ENCODE peak calls at places on chromosomes 13 and 19, in seven cellular contexts. T is hepatocyte; F is stimulated activated CD8-positive, alpha-beta memory T cell treated with anti-CD3 and anti-CD28 coated beads, Interleukin-2, amount 100 ng/mL, for 48 hours; P is cardiac fibroblast; K is ELR; J is M059J; G is stimulated activated CD4-positive, alpha-beta T cell treated with anti-CD3 and anti-CD28 coated beads, Interleukin-2, amount 100 ng/mL, for 24 hours. H is an unnamed sample.

GRCh38 chr19:3095375-3096191 is 1.4 kb downstream of the GNA11 start:
- DNase-seq in G (peak; percentile 50), J (no peak), K (peak; percentile 50), P (no peak), F (no peak), T (peak; percentile 64), H (no peak)

GRCh38 chr13:72952529-72953141 is 106.2 kb upstream of the KLF5 start:
- DNase-seq in G (no peak), F (no peak), P (no peak), T (peak; percentile 10), K (peak; percentile 18), J (no peak), H (no peak)

GRCh38 chr13:77781804-77782203 is 84.3 kb downstream of the SLAIN1 start:
- DNase-seq in F (no peak), J (no peak), K (no peak), G (no peak), T (no peak), P (no peak), H (no peak)

GRCh38 chr19:38395381-38396127 is 7.1 kb downstream of the SPRED3 start:
- DNase-seq in F (no peak), K (no peak), G (peak; percentile 51), J (no peak), P (no peak), T (no peak), H (no peak)

GRCh38 chr13:80516818-80517348 is 176.0 kb upstream of the SPRY2 start:
- DNase-seq in F (no peak), T (no peak), J (no peak), P (no peak), G (no peak), K (no peak), H (no peak)

GRCh38 chr19:14019100-14019499 is 8.8 kb upstream of the RLN3 start:
- DNase-seq in K (no peak), F (no peak), G (no peak), J (no peak), T (no peak), P (no peak), H (no peak)

GRCh38 chr13:76936736-76937135 is 11.6 kb upstream of the ACOD1 start:
- DNase-seq in F (no peak), J (peak; percentile 6), K (peak; percentile 27), P (peak; percentile 48), G (no peak), T (no peak), H (no peak)

GRCh38 chr13:32256243-32256642 is 58.9 kb downstream of the ZAR1L start:
- DNase-seq in G (no peak), K (no peak), F (no peak), T (no peak), P (no peak), J (no peak), H (no peak)

GRCh38 chr13:71255633-71256032 is 611.4 kb downstream of the DACH1 start:
- DNase-seq in J (no peak), G (no peak), K (peak; percentile 31), T (no peak), F (no peak), P (peak; percentile 36), H (no peak)

GRCh38 chr13:68304287-68304893 is 1074.3 kb upstream of the PCDH9 start:
- DNase-seq in F (no peak), P (peak; percentile 10), T (peak; percentile 57), K (peak; percentile 46), J (no peak), G (no peak), H (peak; percentile 44)

GRCh38 chr13:102830646-102831045 is 15.2 kb upstream of the ERCC5 start:
- DNase-seq in T (peak; percentile 54), F (no peak), P (peak; percentile 41), G (no peak), K (no peak), J (no peak), H (peak; percentile 39)

GRCh38 chr19:32464279-32464678 is 58.7 kb downstream of the DPY19L3 start:
- DNase-seq in G (no peak), F (no peak), T (no peak), J (peak; percentile 22), P (peak; percentile 29), K (peak; percentile 38), H (peak; percentile 17)

GRCh38 chr13:48901786-48902185 is 73.9 kb upstream of the FNDC3A start:
- DNase-seq in T (no peak), G (no peak), P (no peak), K (no peak), J (no peak), F (no peak), H (no peak)

GRCh38 chr19:51821921-51822716 is 27.2 kb downstream of the FPR3 start:
- DNase-seq in T (no peak), J (peak; percentile 18), G (no peak), K (peak; percentile 20), P (peak; percentile 71), F (no peak), H (no peak)

GRCh38 chr13:110448230-110448629 is 113.3 kb downstream of the RAB20 start:
- DNase-seq in P (peak; percentile 67), G (no peak), T (no peak), K (peak; percentile 96), F (no peak), J (peak; percentile 87), H (peak; percentile 93)

GRCh38 chr13:41409611-41410010 is 47.7 kb upstream of the RGCC start:
- DNase-seq in J (no peak), K (no peak), F (no peak), P (no peak), T (no peak), G (no peak), H (no peak)

GRCh38 chr19:51621178-51621577 is 9.0 kb downstream of the SIGLEC5 start:
- DNase-seq in J (no peak), G (no peak), T (no peak), F (no peak), K (no peak), P (no peak), H (no peak)

GRCh38 chr19:18023596-18024212 is 15.7 kb downstream of the ARRDC2 start:
- DNase-seq in F (no peak), J (no peak), P (peak; percentile 93), T (no peak), K (no peak), G (peak; percentile 54), H (no peak)

GRCh38 chr13:97101912-97102311 is 107.6 kb upstream of the OXGR1 start:
- DNase-seq in P (no peak), G (no peak), J (no peak), K (no peak), F (no peak), T (no peak), H (no peak)

GRCh38 chr13:24145231-24145630 is 15.3 kb upstream of the SPATA13 start:
- DNase-seq in F (no peak), G (no peak), T (peak; percentile 14), J (no peak), P (peak; percentile 13), K (no peak), H (no peak)

GRCh38 chr13:88288326-88288725 is 617.2 kb downstream of the SLITRK5 start:
- DNase-seq in K (no peak), G (no peak), J (no peak), T (no peak), F (no peak), P (no peak), H (no peak)

GRCh38 chr13:95209109-95209508 is 92.1 kb downstream of the ABCC4 start:
- DNase-seq in J (no peak), T (no peak), F (no peak), K (no peak), P (no peak), G (no peak), H (no peak)

GRCh38 chr13:36915891-36916640 is 4.0 kb downstream of the SMAD9 start:
- DNase-seq in K (no peak), F (no peak), P (no peak), G (no peak), T (no peak), J (no peak), H (no peak)

GRCh38 chr13:76425930-76426329 is 460.3 kb downstream of the KCTD12 start:
- DNase-seq in G (no peak), P (peak; percentile 93), F (no peak), K (peak; percentile 43), T (peak; percentile 8), J (no peak), H (no peak)

GRCh38 chr13:63249411-63249810 is 1833.8 kb upstream of the PCDH20 start:
- DNase-seq in F (no peak), G (no peak), J (no peak), P (no peak), T (no peak), K (no peak), H (no peak)

GRCh38 chr19:31100945-31101344 is 248.3 kb downstream of the TSHZ3 start:
- DNase-seq in F (no peak), T (peak; percentile 16), K (no peak), P (no peak), J (no peak), G (no peak), H (no peak)

GRCh38 chr19:7211191-7211988 is 82.8 kb downstream of the INSR start:
- DNase-seq in G (no peak), J (no peak), P (peak; percentile 15), K (no peak), T (peak; percentile 54), F (no peak), H (no peak)

GRCh38 chr19:49932731-49933131 is 3.4 kb upstream of the NUP62 start:
- DNase-seq in K (no peak), P (no peak), F (no peak), T (no peak), G (no peak), J (no peak), H (no peak)

GRCh38 chr13:26991508-26992181 is 180.0 kb downstream of the USP12 start:
- DNase-seq in P (no peak), K (no peak), J (peak; percentile 60), T (peak; percentile 57), G (no peak), F (no peak), H (no peak)

GRCh38 chr13:97002581-97002980 is 8.3 kb upstream of the OXGR1 start:
- DNase-seq in F (no peak), J (peak; percentile 34), K (no peak), T (no peak), P (peak; percentile 57), G (no peak), H (no peak)

GRCh38 chr19:45911291-45911690 is 3.3 kb downstream of the NANOS2 start:
- DNase-seq in K (no peak), G (no peak), J (no peak), P (no peak), F (no peak), T (peak; percentile 60), H (no peak)

GRCh38 chr13:71780546-71780945 is 86.5 kb downstream of the DACH1 start:
- DNase-seq in K (no peak), T (no peak), G (no peak), P (no peak), J (no peak), F (no peak), H (no peak)

H was measured in A172.